ENCODE peak calls at places on chromosomes 16 and 17, in nine cellular contexts. One of them, this sample, is unnamed.

GRCh38 chr16:4116328-4117249 is at the start of gene ADCY9:
- DNase-seq in stomach: peak
- DNase-seq in transverse colon: peak
- DNase-seq in breast epithelium: no peak
- DNase-seq in suprapubic skin: peak
- DNase-seq in GM23338: peak
- DNase-seq in SK-N-SH: peak
- DNase-seq in HCT116: peak
- DNase-seq in esophagus muscularis mucosa: no peak
- DNase-seq in this sample: no peak

GRCh38 chr16:24957887-24958286 is 57.3 kb downstream of the ARHGAP17 start:
- DNase-seq in stomach: no peak
- DNase-seq in transverse colon: peak
- DNase-seq in breast epithelium: no peak
- DNase-seq in suprapubic skin: no peak
- DNase-seq in GM23338: peak
- DNase-seq in SK-N-SH: no peak
- DNase-seq in HCT116: no peak
- DNase-seq in esophagus muscularis mucosa: no peak
- DNase-seq in this sample: no peak

GRCh38 chr16:53945996-53946395 is 242.0 kb downstream of the FTO start:
- DNase-seq in stomach: no peak
- DNase-seq in transverse colon: no peak
- DNase-seq in breast epithelium: no peak
- DNase-seq in suprapubic skin: no peak
- DNase-seq in GM23338: peak
- DNase-seq in SK-N-SH: peak
- DNase-seq in HCT116: peak
- DNase-seq in esophagus muscularis mucosa: no peak
- DNase-seq in this sample: peak

GRCh38 chr16:17817260-17817659 is 346.5 kb upstream of the XYLT1 start:
- DNase-seq in stomach: no peak
- DNase-seq in transverse colon: no peak
- DNase-seq in breast epithelium: no peak
- DNase-seq in suprapubic skin: no peak
- DNase-seq in GM23338: no peak
- DNase-seq in SK-N-SH: no peak
- DNase-seq in HCT116: no peak
- DNase-seq in esophagus muscularis mucosa: no peak
- DNase-seq in this sample: no peak

GRCh38 chr16:17367034-17367433 is 103.7 kb downstream of the XYLT1 start:
- DNase-seq in stomach: no peak
- DNase-seq in transverse colon: no peak
- DNase-seq in breast epithelium: no peak
- DNase-seq in suprapubic skin: no peak
- DNase-seq in GM23338: no peak
- DNase-seq in SK-N-SH: no peak
- DNase-seq in HCT116: no peak
- DNase-seq in esophagus muscularis mucosa: no peak
- DNase-seq in this sample: no peak

GRCh38 chr17:71071837-71072236 is 902.5 kb downstream of the KCNJ2 start:
- DNase-seq in stomach: no peak
- DNase-seq in transverse colon: no peak
- DNase-seq in breast epithelium: no peak
- DNase-seq in suprapubic skin: no peak
- DNase-seq in GM23338: no peak
- DNase-seq in SK-N-SH: peak
- DNase-seq in HCT116: peak
- DNase-seq in esophagus muscularis mucosa: no peak
- DNase-seq in this sample: peak

GRCh38 chr17:7888184-7888920 is at the start of gene CHD3:
- DNase-seq in stomach: peak
- DNase-seq in transverse colon: peak
- DNase-seq in breast epithelium: peak
- DNase-seq in suprapubic skin: peak
- DNase-seq in GM23338: peak
- DNase-seq in SK-N-SH: no peak
- DNase-seq in HCT116: no peak
- DNase-seq in esophagus muscularis mucosa: no peak
- DNase-seq in this sample: no peak

GRCh38 chr17:59001158-59001814 is 105.4 kb downstream of the TRIM37 start:
- DNase-seq in stomach: peak
- DNase-seq in transverse colon: peak
- DNase-seq in breast epithelium: peak
- DNase-seq in suprapubic skin: no peak
- DNase-seq in GM23338: peak
- DNase-seq in SK-N-SH: no peak
- DNase-seq in HCT116: no peak
- DNase-seq in esophagus muscularis mucosa: no peak
- DNase-seq in this sample: no peak

GRCh38 chr16:66910175-66910940 is 8.3 kb downstream of the CDH16 start:
- DNase-seq in stomach: no peak
- DNase-seq in transverse colon: no peak
- DNase-seq in breast epithelium: no peak
- DNase-seq in suprapubic skin: no peak
- DNase-seq in GM23338: no peak
- DNase-seq in SK-N-SH: no peak
- DNase-seq in HCT116: no peak
- DNase-seq in esophagus muscularis mucosa: no peak
- DNase-seq in this sample: no peak

GRCh38 chr16:19817122-19817521 is 67.5 kb downstream of the GPRC5B start:
- DNase-seq in stomach: no peak
- DNase-seq in transverse colon: no peak
- DNase-seq in breast epithelium: no peak
- DNase-seq in suprapubic skin: no peak
- DNase-seq in GM23338: no peak
- DNase-seq in SK-N-SH: no peak
- DNase-seq in HCT116: no peak
- DNase-seq in esophagus muscularis mucosa: no peak
- DNase-seq in this sample: no peak

GRCh38 chr16:85158702-85159225 is 46.5 kb upstream of the CIBAR2 start:
- DNase-seq in stomach: no peak
- DNase-seq in transverse colon: no peak
- DNase-seq in breast epithelium: no peak
- DNase-seq in suprapubic skin: no peak
- DNase-seq in GM23338: no peak
- DNase-seq in SK-N-SH: no peak
- DNase-seq in HCT116: no peak
- DNase-seq in esophagus muscularis mucosa: no peak
- DNase-seq in this sample: no peak

GRCh38 chr16:85157372-85157771 is 45.1 kb upstream of the CIBAR2 start:
- DNase-seq in stomach: no peak
- DNase-seq in transverse colon: no peak
- DNase-seq in breast epithelium: no peak
- DNase-seq in suprapubic skin: no peak
- DNase-seq in GM23338: no peak
- DNase-seq in SK-N-SH: peak
- DNase-seq in HCT116: no peak
- DNase-seq in esophagus muscularis mucosa: no peak
- DNase-seq in this sample: no peak

GRCh38 chr16:85159226-85159980 is 47.1 kb upstream of the CIBAR2 start:
- DNase-seq in stomach: no peak
- DNase-seq in transverse colon: no peak
- DNase-seq in breast epithelium: no peak
- DNase-seq in suprapubic skin: no peak
- DNase-seq in GM23338: no peak
- DNase-seq in SK-N-SH: no peak
- DNase-seq in HCT116: no peak
- DNase-seq in esophagus muscularis mucosa: no peak
- DNase-seq in this sample: no peak

GRCh38 chr16:85156869-85157268 is 44.6 kb upstream of the CIBAR2 start:
- DNase-seq in stomach: no peak
- DNase-seq in transverse colon: no peak
- DNase-seq in breast epithelium: no peak
- DNase-seq in suprapubic skin: no peak
- DNase-seq in GM23338: no peak
- DNase-seq in SK-N-SH: no peak
- DNase-seq in HCT116: no peak
- DNase-seq in esophagus muscularis mucosa: no peak
- DNase-seq in this sample: no peak

DNA sequence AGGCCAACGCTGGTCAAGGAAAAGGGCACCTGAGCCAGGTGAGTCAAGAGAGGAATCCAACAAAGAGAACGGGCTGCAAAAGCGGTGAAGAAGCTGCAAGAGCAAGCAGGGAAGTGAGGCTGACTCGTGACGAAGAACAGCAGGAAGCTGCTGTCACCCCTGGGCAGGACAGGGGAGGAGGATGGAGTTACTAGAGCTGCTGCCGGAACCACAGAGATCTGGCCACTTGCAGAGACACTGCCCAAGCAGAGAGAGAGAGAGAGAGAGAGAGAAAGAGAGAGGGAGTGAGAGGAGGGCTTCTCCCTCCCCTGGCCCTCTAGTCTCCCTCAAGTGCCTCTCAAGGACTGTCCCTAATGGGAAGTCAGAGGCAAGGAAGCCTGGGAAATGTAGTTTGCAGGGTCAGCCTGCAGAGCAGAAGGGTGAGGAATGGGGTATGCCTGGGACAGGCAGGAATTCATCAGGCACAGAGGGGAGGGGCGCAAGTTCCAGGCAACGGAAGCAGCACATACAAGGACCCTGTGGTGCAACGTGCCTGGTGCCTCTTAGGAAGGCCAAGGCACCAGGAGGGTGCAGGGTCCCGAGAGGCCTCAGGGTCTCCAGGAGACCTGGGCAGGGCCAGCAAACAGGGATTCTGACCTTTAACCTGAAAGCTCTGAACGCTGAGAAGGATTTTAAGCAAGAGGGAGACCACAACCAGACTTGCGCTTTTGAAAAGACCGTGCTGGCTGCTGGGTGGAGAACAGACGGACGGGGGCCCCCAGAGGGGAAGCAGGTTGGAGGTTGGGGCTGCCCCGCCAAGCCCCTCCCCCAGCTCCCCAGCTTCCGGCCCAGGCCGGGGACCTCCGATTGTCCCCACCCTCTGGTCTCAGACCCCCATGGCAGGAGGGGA is 45.8 kb upstream of the CIBAR2 start:
- DNase-seq in stomach: no peak
- DNase-seq in transverse colon: no peak
- DNase-seq in breast epithelium: no peak
- DNase-seq in suprapubic skin: no peak
- DNase-seq in GM23338: peak
- DNase-seq in SK-N-SH: peak
- DNase-seq in HCT116: no peak
- DNase-seq in esophagus muscularis mucosa: no peak
- DNase-seq in this sample: no peak
- H3K4me3 ChIP-seq in stomach: no peak
- H3K4me3 ChIP-seq in transverse colon: no peak
- H3K4me3 ChIP-seq in breast epithelium: no peak
- H3K4me3 ChIP-seq in suprapubic skin: peak
- H3K4me3 ChIP-seq in GM23338: no peak
- H3K4me3 ChIP-seq in SK-N-SH: peak
- H3K4me3 ChIP-seq in HCT116: no peak
- H3K4me3 ChIP-seq in esophagus muscularis mucosa: no peak
- H3K4me3 ChIP-seq in this sample: no peak

GRCh38 chr16:58176608-58177346 is 21.1 kb downstream of the CSNK2A2 start:
- DNase-seq in stomach: no peak
- DNase-seq in transverse colon: no peak
- DNase-seq in breast epithelium: no peak
- DNase-seq in suprapubic skin: no peak
- DNase-seq in GM23338: no peak
- DNase-seq in SK-N-SH: no peak
- DNase-seq in HCT116: no peak
- DNase-seq in esophagus muscularis mucosa: no peak
- DNase-seq in this sample: no peak
- TF ChIP-seq CTCF in stomach: no peak
- TF ChIP-seq CTCF in transverse colon: no peak
- TF ChIP-seq CTCF in breast epithelium: no peak
- TF ChIP-seq CTCF in suprapubic skin: no peak
- TF ChIP-seq CTCF in GM23338: no peak
- TF ChIP-seq CTCF in SK-N-SH: no peak
- TF ChIP-seq CTCF in HCT116: no peak
- TF ChIP-seq CTCF in esophagus muscularis mucosa: no peak
- TF ChIP-seq CTCF in this sample: no peak

GRCh38 chr16:80899804-80900592 is 95.6 kb upstream of the CDYL2 start:
- DNase-seq in stomach: peak
- DNase-seq in transverse colon: peak
- DNase-seq in breast epithelium: peak
- DNase-seq in suprapubic skin: peak
- DNase-seq in GM23338: no peak
- DNase-seq in SK-N-SH: peak
- DNase-seq in HCT116: no peak
- DNase-seq in esophagus muscularis mucosa: no peak
- DNase-seq in this sample: no peak
- TF ChIP-seq POLR2AphosphoS5 in stomach: peak
- TF ChIP-seq POLR2AphosphoS5 in transverse colon: no peak
- TF ChIP-seq POLR2AphosphoS5 in breast epithelium: no peak
- TF ChIP-seq POLR2AphosphoS5 in suprapubic skin: no peak
- TF ChIP-seq POLR2AphosphoS5 in GM23338: no peak
- TF ChIP-seq POLR2AphosphoS5 in SK-N-SH: no peak
- TF ChIP-seq POLR2AphosphoS5 in HCT116: no peak
- TF ChIP-seq POLR2AphosphoS5 in esophagus muscularis mucosa: peak
- TF ChIP-seq POLR2AphosphoS5 in this sample: no peak

GRCh38 chr17:48995332-48995870 is 1.8 kb upstream of the IGF2BP1 start:
- DNase-seq in stomach: no peak
- DNase-seq in transverse colon: no peak
- DNase-seq in breast epithelium: no peak
- DNase-seq in suprapubic skin: no peak
- DNase-seq in GM23338: peak
- DNase-seq in SK-N-SH: no peak
- DNase-seq in HCT116: no peak
- DNase-seq in esophagus muscularis mucosa: peak
- DNase-seq in this sample: no peak

GRCh38 chr17:48997103-48997826 is at the start of gene IGF2BP1:
- DNase-seq in stomach: no peak
- DNase-seq in transverse colon: no peak
- DNase-seq in breast epithelium: no peak
- DNase-seq in suprapubic skin: no peak
- DNase-seq in GM23338: peak
- DNase-seq in SK-N-SH: peak
- DNase-seq in HCT116: no peak
- DNase-seq in esophagus muscularis mucosa: peak
- DNase-seq in this sample: no peak

GRCh38 chr17:48997827-48998556 is 807 bp downstream of the IGF2BP1 start:
- DNase-seq in stomach: no peak
- DNase-seq in transverse colon: no peak
- DNase-seq in breast epithelium: no peak
- DNase-seq in suprapubic skin: no peak
- DNase-seq in GM23338: peak
- DNase-seq in SK-N-SH: peak
- DNase-seq in HCT116: no peak
- DNase-seq in esophagus muscularis mucosa: peak
- DNase-seq in this sample: no peak

GRCh38 chr17:48995871-48996695 is 1.1 kb upstream of the IGF2BP1 start:
- DNase-seq in stomach: no peak
- DNase-seq in transverse colon: no peak
- DNase-seq in breast epithelium: no peak
- DNase-seq in suprapubic skin: no peak
- DNase-seq in GM23338: peak
- DNase-seq in SK-N-SH: peak
- DNase-seq in HCT116: no peak
- DNase-seq in esophagus muscularis mucosa: peak
- DNase-seq in this sample: no peak

DNA sequence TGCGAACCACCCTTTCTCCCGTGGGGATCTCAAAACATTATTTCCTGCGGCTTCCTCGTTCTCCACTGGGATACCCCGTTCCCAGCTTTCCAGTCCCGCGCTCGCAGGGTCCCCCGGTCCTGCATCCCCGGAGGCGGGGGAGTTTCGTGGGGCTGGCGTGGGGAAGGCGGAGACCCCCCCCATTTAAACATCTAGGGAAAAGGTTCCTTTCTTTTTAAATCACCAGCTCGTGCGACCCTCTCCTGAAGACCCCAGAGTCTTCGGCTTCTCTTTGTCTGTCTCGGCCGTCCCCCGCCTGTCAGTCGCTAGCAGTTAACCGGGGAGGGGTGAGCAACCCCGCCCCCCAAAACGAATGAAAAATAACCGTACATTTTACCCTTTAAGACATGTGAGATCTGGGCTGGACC is 486 bp upstream of the IGF2BP1 start:
- DNase-seq in stomach: no peak
- DNase-seq in transverse colon: no peak
- DNase-seq in breast epithelium: no peak
- DNase-seq in suprapubic skin: no peak
- DNase-seq in GM23338: no peak
- DNase-seq in SK-N-SH: no peak
- DNase-seq in HCT116: no peak
- DNase-seq in esophagus muscularis mucosa: no peak
- DNase-seq in this sample: no peak
- H3K4me3 ChIP-seq in stomach: peak
- H3K4me3 ChIP-seq in transverse colon: peak
- H3K4me3 ChIP-seq in breast epithelium: no peak
- H3K4me3 ChIP-seq in suprapubic skin: peak
- H3K4me3 ChIP-seq in GM23338: peak
- H3K4me3 ChIP-seq in SK-N-SH: no peak
- H3K4me3 ChIP-seq in HCT116: no peak
- H3K4me3 ChIP-seq in esophagus muscularis mucosa: no peak
- H3K4me3 ChIP-seq in this sample: peak

This sample was measured in Panc1.